ENCODE peak calls at places on chromosome 12, in nine cellular contexts. U is PC-3, Q is OCI-LY7, J is MM.1S, O is GM23248, F is PC-9, P is hepatocyte, K is SK-N-SH, Z is HCT116. C is an unnamed sample.

GRCh38 chr12:110744697-110745264 is 2.1 kb upstream of the PPP1CC start:
- DNase-seq in U (peak; percentile 77), Q (no peak), J (no peak), O (peak; percentile 48), F (peak; percentile 68), P (peak; percentile 30), K (peak; percentile 22), Z (no peak), C (no peak)

GRCh38 chr12:64998327-64999156 is 122.6 kb downstream of the WIF1 start:
- DNase-seq in U (peak; percentile 93), Q (no peak), J (no peak), O (peak; percentile 4), F (no peak), P (peak; percentile 19), K (no peak), Z (no peak), C (no peak)

GRCh38 chr12:17062296-17063061 is 456.5 kb upstream of the LMO3 start:
- DNase-seq in U (peak; percentile 59), Q (no peak), J (no peak), O (peak; percentile 6), F (peak; percentile 51), P (no peak), K (no peak), Z (no peak), C (no peak)

GRCh38 chr12:117827660-117828059 is 141.1 kb downstream of the KSR2 start:
- DNase-seq in U (no peak), Q (no peak), J (no peak), O (no peak), F (no peak), P (no peak), K (no peak), Z (no peak), C (peak; percentile 5)

GRCh38 chr12:64736771-64737170 is 22.4 kb downstream of the GNS start:
- DNase-seq in U (no peak), Q (no peak), J (no peak), O (no peak), F (no peak), P (no peak), K (no peak), Z (no peak), C (no peak)

GRCh38 chr12:129772463-129773169 is 131.2 kb downstream of the TMEM132D start:
- DNase-seq in U (no peak), Q (no peak), J (no peak), O (no peak), F (no peak), P (peak; percentile 35), K (no peak), Z (no peak), C (no peak)

GRCh38 chr12:40175045-40175444 is 49.8 kb upstream of the LRRK2 start:
- DNase-seq in U (no peak), Q (no peak), J (no peak), O (no peak), F (no peak), P (no peak), K (no peak), Z (no peak), C (no peak)

GRCh38 chr12:118055865-118056773 is 4.9 kb downstream of the WSB2 start:
- DNase-seq in U (peak; percentile 83), Q (no peak), J (no peak), O (no peak), F (no peak), P (no peak), K (no peak), Z (no peak), C (no peak)

GRCh38 chr12:103505371-103506236 is 9.8 kb upstream of the C12orf42 start:
- DNase-seq in U (peak; percentile 74), Q (no peak), J (peak; percentile 86), O (no peak), F (no peak), P (no peak), K (no peak), Z (no peak), C (no peak)

GRCh38 chr12:64560395-64561301 is 49.6 kb upstream of the RASSF3 start:
- DNase-seq in U (peak; percentile 89), Q (no peak), J (no peak), O (peak; percentile 94), F (peak; percentile 73), P (peak; percentile 45), K (peak; percentile 41), Z (peak; percentile 8), C (peak; percentile 48)

GRCh38 chr12:66066071-66066928 is 64.2 kb downstream of the LLPH start:
- DNase-seq in U (no peak), Q (no peak), J (peak; percentile 82), O (peak; percentile 13), F (no peak), P (no peak), K (no peak), Z (no peak), C (no peak)

GRCh38 chr12:116982721-116983502 is 72.2 kb downstream of the FBXW8 start:
- DNase-seq in U (no peak), Q (no peak), J (no peak), O (peak; percentile 93), F (no peak), P (no peak), K (no peak), Z (no peak), C (no peak)

GRCh38 chr12:10641735-10642500 is 28.5 kb upstream of the MAGOHB start:
- DNase-seq in U (peak; percentile 61), Q (no peak), J (no peak), O (peak; percentile 76), F (no peak), P (no peak), K (no peak), Z (no peak), C (no peak)

GRCh38 chr12:65631621-65632111 is 192.6 kb upstream of the HMGA2 start:
- DNase-seq in U (peak; percentile 99), Q (no peak), J (no peak), O (peak; percentile 99), F (peak; percentile 100), P (peak; percentile 64), K (no peak), Z (peak; percentile 97), C (no peak)

GRCh38 chr12:27493260-27493935 is 30.6 kb upstream of the PPFIBP1 start:
- DNase-seq in U (peak; percentile 65), Q (no peak), J (no peak), O (peak; percentile 13), F (no peak), P (no peak), K (no peak), Z (no peak), C (no peak)

GRCh38 chr12:70664463-70664862 is 27.2 kb upstream of the PTPRB start:
- DNase-seq in U (no peak), Q (no peak), J (no peak), O (no peak), F (no peak), P (no peak), K (peak; percentile 6), Z (no peak), C (no peak)

GRCh38 chr12:44873898-44874297 is 2.2 kb downstream of the NELL2 start:
- DNase-seq in U (peak; percentile 39), Q (peak; percentile 41), J (peak; percentile 11), O (peak; percentile 38), F (no peak), P (peak; percentile 18), K (peak; percentile 20), Z (peak; percentile 0), C (peak; percentile 74)

GRCh38 chr12:1807489-1807888 is 12.9 kb upstream of the LRTM2 start:
- DNase-seq in U (no peak), Q (no peak), J (no peak), O (no peak), F (no peak), P (no peak), K (no peak), Z (no peak), C (no peak)
- H3K27ac ChIP-seq in U (no peak overlapping the region), Q (no peak overlapping the region), J (no peak overlapping the region), O (no peak overlapping the region), F (no peak overlapping the region), P (no peak overlapping the region), K (no peak overlapping the region), Z (no peak overlapping the region), C (no peak overlapping the region)

DNA sequence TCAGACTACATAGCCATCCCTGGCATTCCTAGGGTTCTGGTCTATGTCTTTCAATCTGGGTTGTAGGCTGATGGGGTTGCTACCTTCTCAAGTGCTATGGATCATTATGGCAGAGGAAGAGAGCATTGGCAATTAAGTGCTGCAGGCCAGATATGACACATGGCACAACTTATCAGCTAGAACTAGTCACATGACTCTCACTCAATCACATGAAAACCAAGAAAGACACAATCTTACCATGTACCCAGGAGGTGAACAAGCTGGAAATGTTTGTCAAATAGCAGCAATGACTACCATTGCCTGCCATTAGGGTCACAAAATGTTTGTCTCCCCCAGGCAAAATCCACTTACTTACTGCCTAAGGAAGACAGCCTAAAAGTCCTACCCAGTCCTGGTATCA is 80.4 kb downstream of the GALNT8 start:
- DNase-seq in U (no peak), Q (no peak), J (no peak), O (no peak), F (no peak), P (no peak), K (no peak), Z (no peak), C (no peak)
- H3K9me2 ChIP-seq in U (no peaks in the 10 kb centered on the region), Q (no peaks in the 10 kb centered on the region), J (no peaks in the 10 kb centered on the region), O (no peaks in the 10 kb centered on the region), F (peaks cover 3% of the 10 kb centered on the region), P (no peaks in the 10 kb centered on the region), K (no peaks in the 10 kb centered on the region), Z (no peaks in the 10 kb centered on the region), C (no peaks in the 10 kb centered on the region)

DNA sequence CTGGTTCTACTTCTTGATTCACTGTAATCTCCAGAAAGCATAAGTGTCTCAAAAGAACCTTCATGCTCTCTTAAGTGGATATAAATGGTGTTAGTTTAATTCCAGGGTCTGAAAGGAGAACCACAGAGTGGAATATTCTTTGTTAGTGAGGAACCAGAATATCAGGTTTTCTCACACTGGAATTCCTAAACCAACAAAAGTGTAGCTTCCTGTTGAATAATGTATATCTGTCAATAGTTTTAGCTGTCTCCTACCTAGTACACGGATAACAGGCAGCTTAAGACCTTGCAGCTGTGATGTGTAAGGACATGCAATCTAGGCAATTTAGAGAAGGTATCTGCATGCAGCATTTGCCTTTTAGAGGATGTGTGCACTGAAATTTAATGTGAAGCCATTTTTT is 24.0 kb downstream of the LRIG3 start:
- DNase-seq in U (peak; percentile 81), Q (no peak), J (no peak), O (no peak), F (peak; percentile 63), P (no peak), K (no peak), Z (no peak), C (no peak)
- H3K27ac ChIP-seq in U (no peak overlapping the region), Q (no peak overlapping the region), J (no peak overlapping the region), O (no peak overlapping the region), F (no peak overlapping the region), P (no peak overlapping the region), K (no peak overlapping the region), Z (no peak overlapping the region), C (no peak overlapping the region)

DNA sequence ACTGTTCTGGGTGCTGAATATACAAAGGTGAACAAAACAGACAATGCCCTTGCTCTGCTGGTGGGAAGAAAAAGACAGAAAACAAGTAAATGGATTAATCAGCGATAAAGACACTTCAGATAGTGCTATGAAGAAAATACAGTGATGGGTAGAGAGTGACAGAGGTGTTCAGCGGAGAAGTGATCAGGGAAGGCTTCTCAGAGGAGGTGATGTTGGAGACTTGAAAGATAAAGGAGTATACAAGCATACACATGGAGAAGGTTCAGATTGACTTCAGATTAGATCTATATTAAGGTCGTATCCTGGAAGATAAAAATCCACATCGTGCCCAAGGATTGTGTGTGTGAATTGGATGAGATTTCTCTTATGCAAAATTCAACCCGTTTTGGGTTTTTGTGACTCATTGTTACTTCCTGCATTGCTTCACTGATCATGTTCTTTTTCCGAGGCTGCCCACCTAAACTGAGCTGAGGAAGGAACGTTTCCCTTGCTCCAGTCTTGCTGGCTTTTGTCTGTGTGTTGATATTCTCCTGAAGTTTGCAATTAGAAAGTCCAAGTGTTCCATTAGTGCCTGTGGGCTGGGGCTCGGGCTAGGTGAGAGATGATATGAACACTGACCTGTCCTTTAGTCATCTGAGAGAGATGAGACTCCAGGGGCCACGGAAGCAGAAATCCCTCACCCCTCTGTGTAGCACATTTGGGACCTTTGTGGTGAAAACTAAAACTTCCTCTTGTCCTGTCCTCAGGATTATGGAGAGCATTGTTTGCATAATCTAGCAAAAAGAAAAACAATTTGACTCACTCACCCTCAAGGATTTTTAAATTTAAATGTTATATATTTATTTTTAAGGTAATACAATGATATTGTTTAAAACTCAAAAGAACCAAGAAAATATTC is 27.6 kb downstream of the PLXNC1 start:
- DNase-seq in U (peak; percentile 7), Q (peak; percentile 37), J (no peak), O (peak; percentile 68), F (no peak), P (no peak), K (no peak), Z (no peak), C (peak; percentile 65)
- H3K9me2 ChIP-seq in U (no peaks in the 10 kb centered on the region), Q (no peaks in the 10 kb centered on the region), J (no peaks in the 10 kb centered on the region), O (no peaks in the 10 kb centered on the region), F (no peaks in the 10 kb centered on the region), P (no peaks in the 10 kb centered on the region), K (no peaks in the 10 kb centered on the region), Z (no peaks in the 10 kb centered on the region), C (no peaks in the 10 kb centered on the region)